ENCODE peak calls at places on chromosomes 3 and 15, in nine cellular contexts. I is globus pallidus; A is cerebellar cortex; Y is left ventricle myocardium superior; P is neural crest cell; E is activated T-cell treated with anti-CD3 and anti-CD28 coated beads for 1 hour; V is activated naive CD4-positive, alpha-beta T cell; C is activated naive CD8-positive, alpha-beta T cell treated with anti-CD3 and anti-CD28 coated beads, Interleukin-2, amount 50 U/mL, for 24 hours; F is EH. B is an unnamed sample.

GRCh38 chr3:74538669-74539068 is 75.8 kb downstream of the CNTN3 start:
- DNase-seq in I (no peak), A (no peak), Y (no peak), P (no peak), E (no peak), V (no peak), C (no peak), F (no peak), B (no peak)

GRCh38 chr3:183492849-183493179 is 62.7 kb downstream of the KLHL6 start:
- DNase-seq in I (no peak), A (no peak), Y (no peak), P (no peak), E (no peak), V (no peak), C (no peak), F (peak), B (no peak)

GRCh38 chr15:90036343-90036742 is 35.2 kb downstream of the ZNF710 start:
- DNase-seq in I (no peak), A (peak), Y (no peak), P (peak), E (no peak), V (no peak), C (no peak), F (no peak), B (no peak)

GRCh38 chr3:101268987-101269386 is 51.4 kb downstream of the IMPG2 start:
- DNase-seq in I (no peak), A (no peak), Y (no peak), P (no peak), E (no peak), V (no peak), C (no peak), F (no peak), B (no peak)

GRCh38 chr3:11563159-11563558 is 80.6 kb downstream of the VGLL4 start:
- DNase-seq in I (no peak), A (no peak), Y (no peak), P (no peak), E (no peak), V (no peak), C (no peak), F (no peak), B (no peak)

GRCh38 chr3:45011756-45012441 is 14.2 kb upstream of the CLEC3B start:
- DNase-seq in I (peak), A (no peak), Y (peak), P (no peak), E (no peak), V (no peak), C (no peak), F (peak), B (no peak)

GRCh38 chr3:192422998-192423349 is 304.4 kb downstream of the FGF12 start:
- DNase-seq in I (no peak), A (no peak), Y (no peak), P (no peak), E (no peak), V (no peak), C (no peak), F (no peak), B (no peak)

GRCh38 chr15:83115831-83116565 is 8.6 kb downstream of the TM6SF1 start:
- DNase-seq in I (no peak), A (no peak), Y (no peak), P (no peak), E (no peak), V (no peak), C (no peak), F (no peak), B (no peak)

GRCh38 chr3:127796751-127797150 is 25.6 kb downstream of the MGLL start:
- DNase-seq in I (no peak), A (no peak), Y (no peak), P (no peak), E (no peak), V (no peak), C (no peak), F (no peak), B (no peak)

GRCh38 chr3:184338538-184338945 is 1.1 kb downstream of the FAM131A start:
- DNase-seq in I (peak), A (peak), Y (peak), P (no peak), E (no peak), V (no peak), C (no peak), F (peak), B (no peak)

GRCh38 chr15:65258863-65259262 is 27.8 kb downstream of the PARP16 start:
- DNase-seq in I (no peak), A (no peak), Y (no peak), P (no peak), E (no peak), V (no peak), C (no peak), F (peak), B (no peak)

GRCh38 chr3:197791120-197792018 is at the start of gene LRCH3:
- DNase-seq in I (peak), A (peak), Y (peak), P (peak), E (peak), V (peak), C (peak), F (peak), B (peak)

GRCh38 chr3:42600958-42601675 is 631 bp downstream of the NKTR start:
- DNase-seq in I (peak), A (peak), Y (peak), P (no peak), E (peak), V (no peak), C (peak), F (peak), B (peak)

GRCh38 chr3:55664387-55664786 is 177.3 kb upstream of the WNT5A start:
- DNase-seq in I (no peak), A (no peak), Y (no peak), P (no peak), E (no peak), V (no peak), C (no peak), F (no peak), B (no peak)

GRCh38 chr3:192128922-192129321 is 598.4 kb downstream of the FGF12 start:
- DNase-seq in I (no peak), A (no peak), Y (no peak), P (no peak), E (no peak), V (no peak), C (no peak), F (no peak), B (no peak)

GRCh38 chr3:129556358-129556695 is 13.4 kb downstream of the H1-8 start:
- DNase-seq in I (no peak), A (no peak), Y (no peak), P (no peak), E (no peak), V (no peak), C (no peak), F (no peak), B (no peak)

GRCh38 chr3:49471856-49472495 is 1.9 kb downstream of the DAG1 start:
- DNase-seq in I (no peak), A (no peak), Y (peak), P (no peak), E (no peak), V (no peak), C (no peak), F (no peak), B (no peak)

GRCh38 chr3:25654576-25654975 is 10.1 kb downstream of the TOP2B start:
- DNase-seq in I (no peak), A (peak), Y (no peak), P (no peak), E (no peak), V (no peak), C (no peak), F (no peak), B (no peak)

GRCh38 chr3:22474706-22475470 is 723.9 kb upstream of the ZNF385D start:
- DNase-seq in I (no peak), A (no peak), Y (no peak), P (no peak), E (no peak), V (no peak), C (no peak), F (peak), B (no peak)

GRCh38 chr3:140736863-140737460 is 59.1 kb downstream of the TRIM42 start:
- DNase-seq in I (peak), A (peak), Y (peak), P (peak), E (no peak), V (no peak), C (peak), F (peak), B (no peak)

B was measured in osteocyte.